ENCODE peak calls at places on chromosome X, in four cellular contexts. L is T-helper 1 cell, Q is prostate gland, T is cardiac fibroblast. S is an unnamed sample.

GRCh38 chrX:9341305-9342201 is 123.3 kb upstream of the TBL1X start:
- DNase-seq in L (peak), Q (no peak), T (peak), S (peak)

GRCh38 chrX:104669063-104669462 is 103.1 kb downstream of the IL1RAPL2 start:
- DNase-seq in L (no peak), Q (no peak), T (no peak), S (no peak)

GRCh38 chrX:119521246-119521645 is 44.0 kb downstream of the STEEP1 start:
- DNase-seq in L (no peak), Q (no peak), T (no peak), S (no peak)

GRCh38 chrX:39728025-39728424 is 369.7 kb downstream of the BCOR start:
- DNase-seq in L (no peak), Q (no peak), T (peak), S (no peak)

GRCh38 chrX:139192386-139192961 is 338.1 kb upstream of the F9 start:
- DNase-seq in L (no peak), Q (no peak), T (no peak), S (no peak)

GRCh38 chrX:127306262-127306661 is 486.7 kb downstream of the PRR32 start:
- DNase-seq in L (no peak), Q (no peak), T (no peak), S (no peak)

GRCh38 chrX:338281-338835 is 19.8 kb upstream of the GTPBP6 start:
- DNase-seq in L (no peak), Q (no peak), T (no peak), S (no peak)

GRCh38 chrX:129523076-129524055 is at the start of gene SMARCA1:
- DNase-seq in L (peak), Q (peak), T (peak), S (no peak)

GRCh38 chrX:76148753-76149152 is 24.1 kb upstream of the PBDC1 start:
- DNase-seq in L (no peak), Q (peak), T (peak), S (peak)

GRCh38 chrX:56763556-56764152 is 34.6 kb downstream of the NBDY start:
- DNase-seq in L (no peak), Q (no peak), T (no peak), S (no peak)

S was measured in LoVo.